ENCODE peak calls at places on chromosomes 16 and 17, in five cellular contexts. I, Z, X, W and K are unnamed samples.

GRCh38 chr17:601462-602303 is 113.0 kb downstream of the VPS53 start:
- DNase-seq in X (peak; percentile 11), W (peak; percentile 91), Z (no peak), I (no peak), K (peak; percentile 55)

GRCh38 chr17:41734139-41734948 is at the start of gene HAP1:
- DNase-seq in X (no peak), Z (peak; percentile 73), W (peak; percentile 31), I (peak; percentile 59), K (peak; percentile 37)

GRCh38 chr16:29694384-29695195 is 15.6 kb downstream of the QPRT start:
- DNase-seq in W (no peak), I (no peak), X (no peak), Z (no peak), K (peak; percentile 37)

GRCh38 chr17:36550491-36551417 is 6.0 kb downstream of the GGNBP2 start:
- DNase-seq in X (no peak), Z (no peak), W (no peak), I (no peak), K (no peak)

GRCh38 chr16:25390761-25391160 is 133.1 kb upstream of the ZKSCAN2 start:
- DNase-seq in I (no peak), Z (no peak), W (no peak), X (no peak), K (no peak)

GRCh38 chr16:90020838-90021382 is 1.7 kb upstream of the DBNDD1 start:
- DNase-seq in W (no peak), I (no peak), X (no peak), Z (no peak), K (no peak)

GRCh38 chr17:75073618-75074047 is 14.1 kb upstream of the SLC16A5 start:
- DNase-seq in W (no peak), I (no peak), X (no peak), Z (no peak), K (peak; percentile 45)

GRCh38 chr17:29504711-29505110 is 62.1 kb downstream of the ABHD15 start:
- DNase-seq in W (peak; percentile 52), X (no peak), Z (no peak), I (no peak), K (no peak)

GRCh38 chr17:59538195-59538909 is 27.1 kb upstream of the DHX40 start:
- DNase-seq in I (no peak), W (no peak), X (no peak), Z (no peak), K (no peak)

GRCh38 chr17:59533694-59534093 is 31.7 kb upstream of the DHX40 start:
- DNase-seq in Z (no peak), W (no peak), I (no peak), X (no peak), K (no peak)

GRCh38 chr17:59530561-59530960 is 34.8 kb upstream of the DHX40 start:
- DNase-seq in W (no peak), I (no peak), Z (no peak), X (no peak), K (no peak)

DNA sequence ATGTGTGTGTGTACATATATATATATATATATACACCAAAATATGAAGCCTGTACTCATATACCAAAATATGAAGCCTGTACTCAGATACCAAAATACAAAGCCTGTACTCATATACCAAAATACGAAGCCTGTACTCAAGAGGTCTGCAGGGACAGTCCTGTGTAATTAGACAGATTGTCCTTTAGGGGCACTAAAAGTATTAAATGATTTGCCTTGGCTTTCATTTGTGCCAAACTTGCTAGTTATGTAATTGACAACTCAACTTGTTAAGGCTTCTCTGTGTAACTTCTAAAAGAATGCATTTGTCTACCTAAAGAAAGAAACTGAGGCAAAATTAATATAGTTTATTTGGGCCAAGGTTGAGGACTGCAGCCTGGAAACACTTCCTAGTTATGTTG is 30.8 kb upstream of the DHX40 start:
- DNase-seq in W (peak; percentile 14), I (no peak), Z (no peak), X (no peak), K (no peak)
- TF ChIP-seq CTCF in W (no peak), I (no peak), Z (no peak), X (no peak), K (no peak)

GRCh38 chr16:70723740-70724145 is 37.9 kb upstream of the MTSS2 start:
- DNase-seq in X (no peak), I (no peak), W (no peak), Z (no peak), K (no peak)
- H3K27ac ChIP-seq in X (peak overlapping the region; percentile 77), I (no peak overlapping the region), W (no peak overlapping the region), Z (peak overlapping the region; percentile 89), K (no peak overlapping the region)

GRCh38 chr17:17216776-17217175 is 10.6 kb upstream of the PLD6 start:
- DNase-seq in Z (no peak), W (no peak), X (no peak), I (no peak), K (no peak)
- TF ChIP-seq CTCF in Z (no peak), W (no peak), X (no peak), I (no peak), K (no peak)

DNA sequence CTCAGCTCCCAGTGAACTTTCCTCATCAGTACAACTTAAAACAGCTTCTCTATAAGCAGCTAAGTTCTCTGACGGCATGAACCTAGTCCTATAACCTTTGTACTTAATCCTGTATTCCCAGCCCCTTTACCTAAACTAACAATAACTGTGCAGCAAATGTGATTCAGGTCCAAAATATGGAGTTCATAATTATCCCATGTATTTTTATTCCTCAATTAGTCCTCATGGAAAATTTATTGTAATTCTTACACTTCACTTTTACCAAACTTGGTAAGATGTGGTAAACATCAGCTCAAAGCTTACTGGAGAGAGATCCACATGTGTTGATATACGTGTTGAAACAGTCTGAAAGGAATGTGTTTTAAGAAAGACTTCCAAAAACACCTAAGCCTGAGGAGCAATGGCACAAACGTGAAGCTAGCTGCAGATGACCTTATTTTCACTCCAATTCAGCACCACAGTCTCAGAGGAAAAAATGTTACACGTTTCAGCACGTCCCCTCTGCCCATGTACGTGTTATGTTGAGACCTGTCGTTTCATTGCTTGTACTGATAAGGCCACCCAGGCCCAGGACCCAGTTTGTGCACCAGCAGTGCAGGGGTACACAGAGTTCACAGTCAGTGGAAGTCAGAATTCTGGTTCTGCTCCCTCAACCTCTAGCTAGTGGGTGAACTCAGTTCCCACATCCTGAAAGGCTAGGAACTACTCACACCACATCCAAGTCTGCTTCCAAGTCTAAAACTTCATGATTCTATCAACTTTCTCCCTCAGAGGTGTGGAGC is 7.1 kb downstream of the USP31 start:
- DNase-seq in X (no peak), Z (no peak), W (no peak), I (no peak), K (no peak)
- H3K27ac ChIP-seq in X (no peak overlapping the region), Z (no peak overlapping the region), W (peak overlapping the region; percentile 59), I (no peak overlapping the region), K (peak overlapping the region; percentile 96)

GRCh38 chr16:17434006-17434405 is 36.8 kb downstream of the XYLT1 start:
- DNase-seq in Z (no peak), X (no peak), W (peak; percentile 67), I (no peak), K (peak; percentile 24)

GRCh38 chr16:17431012-17431411 is 39.7 kb downstream of the XYLT1 start:
- DNase-seq in Z (no peak), I (no peak), W (no peak), X (no peak), K (no peak)

GRCh38 chr16:17432902-17433576 is 37.7 kb downstream of the XYLT1 start:
- DNase-seq in W (peak; percentile 72), X (no peak), Z (no peak), I (no peak), K (peak; percentile 27)

GRCh38 chr16:17433577-17433960 is 37.2 kb downstream of the XYLT1 start:
- DNase-seq in Z (no peak), X (no peak), I (no peak), W (no peak), K (no peak)

DNA sequence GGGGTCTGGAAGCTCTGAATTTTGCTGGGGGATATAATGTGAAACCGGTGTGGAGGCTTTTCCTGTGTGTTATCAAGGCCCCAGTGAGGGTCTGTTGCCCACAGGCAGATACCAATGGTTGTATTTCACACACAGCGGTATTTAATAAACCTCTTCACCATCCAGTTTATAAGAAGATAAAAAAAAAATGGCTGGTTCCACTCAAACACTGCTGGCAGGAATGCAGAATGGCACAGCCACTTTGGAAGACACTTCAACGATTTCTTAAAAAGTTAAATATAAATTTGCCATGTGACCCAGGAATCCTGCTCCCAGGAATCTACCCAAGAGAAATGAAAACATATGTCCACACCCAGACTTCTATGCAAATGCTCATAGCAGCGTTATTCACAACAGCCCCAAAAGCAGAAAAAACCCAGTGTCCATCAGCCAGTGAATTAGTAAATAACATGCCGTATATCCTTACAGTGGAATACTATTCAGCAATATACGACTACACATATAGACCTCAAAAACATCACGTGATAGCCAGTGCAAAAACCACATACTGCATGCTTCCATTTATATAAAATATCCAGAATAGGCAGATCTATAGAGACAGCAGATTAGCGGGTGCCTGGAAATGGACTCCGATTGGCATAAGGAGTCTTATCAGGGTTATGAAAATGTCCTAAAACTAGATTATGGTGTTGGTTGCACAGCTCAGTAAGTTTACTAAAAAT is 38.7 kb downstream of the XYLT1 start:
- DNase-seq in X (no peak), W (no peak), I (no peak), Z (no peak), K (no peak)
- TF ChIP-seq CTCF in X (no peak), W (no peak), I (no peak), Z (no peak), K (no peak)

GRCh38 chr16:66662445-66663194 is 33.9 kb downstream of the CMTM4 start:
- DNase-seq in X (peak; percentile 31), W (peak; percentile 58), Z (no peak), I (no peak), K (no peak)
- H3K27ac ChIP-seq in X (no peak overlapping the region), W (peak overlapping the region; percentile 89), Z (no peak overlapping the region), I (peak overlapping the region; percentile 38), K (peak overlapping the region; percentile 79)

DNA sequence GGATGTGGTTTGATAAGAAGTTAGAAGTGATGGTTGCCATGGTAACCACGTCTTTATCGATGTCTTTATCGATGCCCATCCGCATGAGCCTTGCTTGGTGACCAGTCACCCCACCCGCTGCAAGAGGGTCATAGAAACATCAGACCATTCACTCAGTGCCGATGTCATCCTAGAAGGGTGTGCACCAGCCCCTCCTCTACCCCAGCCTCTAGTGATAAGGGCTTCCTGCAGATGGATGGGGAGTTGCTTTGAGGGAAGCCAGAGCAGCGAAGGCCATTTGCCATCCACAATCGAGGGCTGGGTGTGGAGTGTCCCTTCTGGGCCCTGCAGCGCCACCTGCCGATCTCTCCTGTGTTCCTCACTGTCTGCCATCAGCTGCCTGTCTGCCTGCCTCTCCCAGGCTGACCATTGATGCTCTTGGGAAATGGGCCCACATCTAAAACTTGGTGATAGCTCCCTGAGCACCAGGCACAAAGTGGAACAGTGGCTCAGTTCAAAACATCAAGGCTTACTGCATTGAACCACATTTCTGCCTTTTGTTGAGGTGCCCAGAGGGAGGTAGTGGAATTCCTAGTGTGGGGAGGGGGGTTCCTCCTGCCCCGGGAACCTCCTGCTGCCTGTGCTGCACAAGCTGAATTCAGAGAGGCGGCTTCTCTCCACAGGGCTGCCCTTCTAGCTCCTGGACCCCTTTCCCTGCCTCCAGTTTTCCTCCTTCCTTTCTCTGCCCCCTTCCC is 8.9 kb downstream of the CALB2 start:
- DNase-seq in X (no peak), Z (peak; percentile 68), W (peak; percentile 74), I (no peak), K (no peak)
- TF ChIP-seq CTCF in X (no peak), Z (peak; percentile 37), W (peak; percentile 80), I (no peak), K (no peak)